ENCODE peak calls at places on chromosomes 4 and X, in six cellular contexts. G, V, J, O, U and E are unnamed samples.

GRCh38 chrX:110142096-110142495 is 139.2 kb downstream of the TMEM164 start:
- DNase-seq in J (no peak), O (no peak), G (no peak), U (no peak), V (no peak), E (no peak)

GRCh38 chr4:5292091-5292490 is 240.8 kb downstream of the STK32B start:
- DNase-seq in O (no peak), J (no peak), G (no peak), U (no peak), V (no peak), E (no peak)

GRCh38 chr4:48262484-48262883 is 7.2 kb downstream of the TEC start:
- DNase-seq in J (no peak), V (no peak), O (no peak), U (no peak), G (no peak), E (no peak)

GRCh38 chrX:132820675-132821074 is 137.8 kb downstream of the HS6ST2 start:
- DNase-seq in O (no peak), V (no peak), G (no peak), U (no peak), J (no peak), E (no peak)

GRCh38 chr4:138875886-138876608 is 139.5 kb upstream of the NOCT start:
- DNase-seq in V (no peak), G (peak; percentile 58), U (peak; percentile 79), J (no peak), O (peak; percentile 37), E (peak; percentile 89)

GRCh38 chr4:140238353-140239041 is 84.5 kb upstream of the MAML3 start:
- DNase-seq in G (no peak), U (peak; percentile 85), V (peak; percentile 91), O (peak; percentile 97), J (peak; percentile 79), E (peak; percentile 33)

GRCh38 chrX:49172280-49172780 is 632 bp downstream of the PLP2 start:
- DNase-seq in U (peak; percentile 39), V (peak; percentile 84), O (peak; percentile 60), J (no peak), G (peak; percentile 64), E (no peak)

GRCh38 chr4:23945521-23946017 is 55.7 kb upstream of the PPARGC1A start:
- DNase-seq in G (peak; percentile 46), J (no peak), U (peak; percentile 79), V (peak; percentile 43), O (peak; percentile 80), E (no peak)

GRCh38 chr4:10267066-10267465 is 150.5 kb upstream of the WDR1 start:
- DNase-seq in V (no peak), U (no peak), J (no peak), G (no peak), O (no peak), E (no peak)

GRCh38 chr4:11223261-11223660 is 205.4 kb downstream of the HS3ST1 start:
- DNase-seq in U (peak; percentile 15), V (no peak), J (no peak), G (no peak), O (no peak), E (peak; percentile 6)

GRCh38 chr4:52658671-52659015 is 458 bp downstream of the USP46 start:
- DNase-seq in U (no peak), G (no peak), J (no peak), O (no peak), V (no peak), E (no peak)

GRCh38 chr4:16225139-16225538 is 1.1 kb downstream of the TAPT1 start:
- DNase-seq in G (peak; percentile 10), J (no peak), U (peak; percentile 36), O (peak; percentile 55), V (no peak), E (no peak)

GRCh38 chr4:2267841-2268240 is 5.9 kb upstream of the MXD4 start:
- DNase-seq in O (no peak), G (no peak), V (no peak), U (no peak), J (no peak), E (no peak)

DNA sequence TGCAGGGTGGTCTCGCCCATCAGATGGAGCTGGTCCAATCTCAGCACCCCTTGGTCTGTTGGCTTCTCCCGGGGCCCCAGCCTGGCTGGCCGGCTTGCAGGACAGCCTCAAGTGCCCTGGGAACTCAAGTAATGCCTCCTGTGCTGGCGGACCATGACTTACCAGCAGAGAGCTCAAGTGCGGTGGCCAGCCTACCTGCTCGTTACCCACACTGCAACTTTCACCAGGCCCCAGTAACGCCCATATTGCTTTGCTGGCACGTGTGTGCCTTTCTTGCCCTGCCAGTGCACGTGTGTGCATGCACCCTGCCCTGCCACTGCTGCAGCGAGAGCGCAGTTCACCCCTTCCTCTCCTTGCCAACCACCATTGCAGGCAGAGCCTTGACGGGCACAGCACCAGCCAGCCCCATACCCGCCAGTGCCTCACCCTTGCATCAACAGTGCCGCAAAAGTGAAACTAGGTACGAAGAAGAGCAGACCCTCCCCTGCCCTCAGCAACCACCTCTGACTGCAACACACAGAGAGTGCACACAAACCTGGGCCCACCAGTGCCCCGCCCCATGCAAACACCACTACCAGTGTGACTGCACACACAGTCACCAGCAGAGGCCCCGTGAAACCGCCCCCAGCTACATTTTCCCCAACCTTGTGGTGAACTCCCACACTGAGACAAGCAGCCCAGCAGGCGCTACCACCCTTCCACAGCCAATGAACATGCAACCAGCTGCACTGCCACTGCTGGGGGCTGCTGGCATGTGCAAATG is 88.9 kb upstream of the POU3F4 start:
- DNase-seq in V (no peak), O (no peak), G (peak; percentile 1), U (no peak), J (no peak), E (no peak)
- H3K4me3 ChIP-seq in V (no peak overlapping the region), O (no peak overlapping the region), G (no peak overlapping the region), U (no peak overlapping the region), J (no peak overlapping the region), E (no peak overlapping the region)

DNA sequence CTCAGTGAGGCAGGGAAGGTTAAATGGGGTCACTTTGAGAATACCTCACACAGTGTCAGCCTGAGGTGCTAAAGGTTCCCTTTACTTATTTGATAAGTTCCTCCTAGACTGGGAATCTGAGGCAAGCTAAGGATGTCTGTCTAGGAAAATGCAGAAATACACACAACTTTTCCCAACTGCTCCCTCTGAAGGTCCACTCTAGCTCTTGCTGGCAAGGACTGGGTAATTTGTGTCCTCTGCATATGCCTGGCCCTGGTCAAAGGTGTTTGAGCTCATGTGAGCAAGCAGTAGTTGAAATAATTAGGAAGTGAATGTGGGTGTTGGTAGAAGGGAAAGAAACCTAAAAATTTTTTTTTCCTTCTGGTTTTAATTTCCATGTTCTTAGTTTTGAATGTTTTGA is 21.3 kb downstream of the TXLNG start:
- DNase-seq in G (no peak), J (no peak), O (peak; percentile 23), U (peak; percentile 55), V (no peak), E (no peak)
- TF ChIP-seq CTCF in G (no peak), J (no peak), O (no peak), U (peak; percentile 70), V (peak; percentile 20), E (peak; percentile 8)

DNA sequence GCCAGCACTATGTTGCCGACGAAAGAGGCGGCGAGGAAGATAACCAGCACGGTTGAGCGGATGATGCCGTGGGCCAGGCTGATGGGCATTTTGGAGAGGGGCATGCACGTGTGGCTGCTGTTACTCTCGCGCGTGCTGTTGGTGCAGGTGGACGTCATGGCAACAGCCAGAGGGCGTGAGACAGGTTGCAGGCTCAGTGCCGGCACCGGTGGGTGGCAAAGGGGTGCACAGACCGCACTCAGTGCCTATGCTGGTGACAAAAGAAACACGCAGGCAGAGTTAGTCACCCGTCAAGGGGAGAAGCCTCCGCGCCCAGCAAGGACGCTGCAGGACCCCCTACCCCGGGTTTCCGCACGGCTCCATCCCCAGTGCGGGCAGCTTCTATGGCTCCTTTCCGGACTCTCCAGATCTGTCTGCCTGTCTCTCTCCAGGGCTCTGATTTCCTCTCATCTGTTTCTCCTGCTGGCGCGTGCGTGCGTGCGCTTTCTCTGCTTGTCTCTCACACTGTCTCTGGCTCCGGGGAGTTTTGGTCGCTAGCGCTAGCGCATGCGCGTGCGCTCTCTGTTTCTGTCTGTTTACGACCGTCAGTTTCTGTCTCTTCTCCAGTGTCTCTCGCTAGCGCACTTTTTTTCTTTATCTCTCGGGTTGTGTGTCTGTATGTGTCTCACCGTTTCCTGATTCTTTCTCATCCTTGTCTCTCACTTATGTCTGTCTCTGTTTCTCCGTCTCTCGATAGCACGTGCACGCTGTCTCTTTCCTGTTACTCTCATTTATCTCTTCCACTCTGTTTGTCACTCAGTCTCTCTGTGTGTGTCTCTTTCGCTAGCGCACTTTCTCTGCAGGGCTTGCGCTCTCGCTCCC is 2.0 kb downstream of the GPR101 start:
- DNase-seq in O (peak; percentile 29), J (no peak), V (no peak), G (peak; percentile 48), U (peak; percentile 32), E (no peak)
- H3K4me3 ChIP-seq in O (peak overlapping the region; percentile 43), J (peak overlapping the region; percentile 57), V (peak overlapping the region; percentile 41), G (peak overlapping the region; percentile 66), U (peak overlapping the region; percentile 32), E (peak overlapping the region; percentile 27)

GRCh38 chr4:169484485-169484884 is 127.9 kb downstream of the NEK1 start:
- DNase-seq in J (no peak), V (no peak), G (no peak), U (peak; percentile 24), O (peak; percentile 39), E (peak; percentile 2)
- TF ChIP-seq CTCF in J (no peak), V (no peak), G (peak; percentile 17), U (peak; percentile 18), O (peak; percentile 43), E (peak; percentile 33)

GRCh38 chr4:73452953-73453700 is 17.1 kb downstream of the AFP start:
- DNase-seq in O (no peak), G (no peak), U (no peak), J (no peak), V (no peak), E (no peak)

GRCh38 chr4:73451978-73452747 is 16.1 kb downstream of the AFP start:
- DNase-seq in U (no peak), O (no peak), V (no peak), G (no peak), J (no peak), E (no peak)

GRCh38 chr4:73451404-73451803 is 15.4 kb downstream of the AFP start:
- DNase-seq in U (peak; percentile 93), J (no peak), G (no peak), V (no peak), O (peak; percentile 56), E (peak; percentile 89)

GRCh38 chr4:73448448-73449203 is 12.6 kb downstream of the AFP start:
- DNase-seq in V (no peak), O (no peak), U (no peak), J (no peak), G (no peak), E (no peak)

GRCh38 chr4:73450398-73451004 is 14.5 kb downstream of the AFP start:
- DNase-seq in G (peak; percentile 77), J (peak; percentile 6), V (no peak), O (peak; percentile 83), U (peak; percentile 97), E (peak; percentile 94)
- H3K4me3 ChIP-seq in G (no peak overlapping the region), J (peak overlapping the region; percentile 38), V (no peak overlapping the region), O (no peak overlapping the region), U (peak overlapping the region; percentile 13), E (peak overlapping the region; percentile 12)

DNA sequence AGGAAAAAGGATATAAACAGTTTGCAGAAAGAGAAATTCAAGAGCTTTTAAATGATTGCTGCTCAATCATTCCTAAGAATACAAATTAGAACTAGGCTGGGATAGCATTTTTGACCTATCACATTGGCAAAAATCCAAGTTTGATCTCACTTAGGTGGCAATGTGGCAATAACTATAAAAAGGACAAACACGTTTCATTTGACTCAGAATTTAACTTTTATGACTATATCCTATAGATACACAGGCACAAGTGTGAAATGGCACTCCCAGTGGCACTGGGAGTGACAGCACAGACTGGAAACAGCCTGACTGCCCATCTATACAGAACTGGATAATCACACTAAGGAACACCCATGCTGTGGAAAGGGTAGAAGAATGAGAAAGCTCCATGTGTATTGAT is 11.1 kb downstream of the CENPU start:
- DNase-seq in G (peak; percentile 15), U (no peak), J (no peak), V (no peak), O (no peak), E (no peak)
- TF ChIP-seq CTCF in G (peak; percentile 29), U (no peak), J (no peak), V (no peak), O (no peak), E (no peak)